ENCODE peak calls at places on chromosomes 12 and 14, in five cellular contexts. V is upper lobe of right lung, R is stomach, O is mesenchymal stem cell, A is heart left ventricle. N is an unnamed sample. For H3K27me3, the result is how much of the 10 kb centered on the place peaks cover.

GRCh38 chr12:69024413-69024812 is 91.4 kb upstream of the CPM start:
- DNase-seq in V (peak), R (peak), O (no peak), A (no peak), N (peak)

GRCh38 chr12:56834886-56835285 is 71.8 kb downstream of the HSD17B6 start:
- DNase-seq in V (no peak), R (no peak), O (no peak), A (no peak), N (no peak)

GRCh38 chr12:115140981-115141380 is 457.0 kb upstream of the TBX3 start:
- DNase-seq in V (no peak), R (no peak), O (no peak), A (no peak), N (no peak)

GRCh38 chr12:46455648-46456352 is 83.2 kb upstream of the SLC38A2 start:
- DNase-seq in V (no peak), R (peak), O (no peak), A (no peak), N (no peak)

GRCh38 chr12:67893003-67893402 is 96.2 kb upstream of the IFNG-AS1 start:
- DNase-seq in V (no peak), R (no peak), O (no peak), A (no peak), N (no peak)

GRCh38 chr14:62957562-62957961 is 87.7 kb downstream of the KCNH5 start:
- DNase-seq in V (no peak), R (no peak), O (peak), A (no peak), N (peak)

GRCh38 chr12:7966558-7966957 is 30.6 kb upstream of the SLC2A3 start:
- DNase-seq in V (peak), R (no peak), O (no peak), A (no peak), N (peak)

GRCh38 chr12:93664573-93665138 is 12.5 kb upstream of the CRADD start:
- DNase-seq in V (no peak), R (no peak), O (peak), A (no peak), N (peak)

GRCh38 chr14:54025661-54026060 is 69.0 kb upstream of the BMP4 start:
- DNase-seq in V (no peak), R (no peak), O (peak), A (no peak), N (peak)

GRCh38 chr12:95863337-95863736 is 4.6 kb downstream of the SNRPF start:
- DNase-seq in V (no peak), R (no peak), O (no peak), A (no peak), N (no peak)

GRCh38 chr12:11543513-11544168 is 105.8 kb upstream of the ETV6 start:
- DNase-seq in V (no peak), R (no peak), O (peak), A (no peak), N (no peak)

GRCh38 chr12:126337556-126337955 is 1272.3 kb downstream of the AACS start:
- DNase-seq in V (no peak), R (no peak), O (no peak), A (no peak), N (peak)

GRCh38 chr12:32051511-32052299 is 54.9 kb upstream of the BICD1 start:
- DNase-seq in V (no peak), R (no peak), O (peak), A (no peak), N (peak)

GRCh38 chr14:98931911-98932310 is 340.1 kb downstream of the BCL11B start:
- DNase-seq in V (no peak), R (peak), O (no peak), A (no peak), N (no peak)

GRCh38 chr12:116820077-116820656 is 61.1 kb downstream of the HRK start:
- DNase-seq in V (no peak), R (no peak), O (peak), A (no peak), N (no peak)

GRCh38 chr12:14693116-14693515 is 3.3 kb downstream of the GUCY2C start:
- DNase-seq in V (no peak), R (no peak), O (no peak), A (no peak), N (no peak)

GRCh38 chr14:102795060-102795925 is 18.0 kb downstream of the TRAF3 start:
- DNase-seq in V (no peak), R (peak), O (peak), A (peak), N (peak)

GRCh38 chr12:13196302-13196921 is at the start of gene EMP1:
- DNase-seq in V (peak), R (peak), O (peak), A (peak), N (peak)

GRCh38 chr12:99529966-99530365 is 117.6 kb upstream of the GARIN6 start:
- DNase-seq in V (no peak), R (no peak), O (peak), A (no peak), N (no peak)

GRCh38 chr12:43669373-43669772 is 89.2 kb downstream of the PUS7L start:
- DNase-seq in V (no peak), R (no peak), O (no peak), A (no peak), N (no peak)

GRCh38 chr14:53011053-53011462 is 60.2 kb upstream of the FERMT2 start:
- DNase-seq in V (no peak), R (peak), O (peak), A (peak), N (peak)

GRCh38 chr14:55416866-55417265 is 5.2 kb upstream of the ATG14 start:
- DNase-seq in V (no peak), R (no peak), O (peak), A (no peak), N (peak)

GRCh38 chr14:81245771-81246170 is 25.0 kb upstream of the GTF2A1 start:
- DNase-seq in V (no peak), R (no peak), O (no peak), A (no peak), N (no peak)

GRCh38 chr12:62715086-62715786 is 219.7 kb downstream of the PPM1H start:
- DNase-seq in V (no peak), R (no peak), O (no peak), A (no peak), N (peak)

GRCh38 chr12:6700646-6701051 is at the start of gene PIANP:
- DNase-seq in V (peak), R (peak), O (peak), A (no peak), N (peak)
- H3K27me3 ChIP-seq in V (half or more), R (under half), O (under half), A (half or more), N (under half)

GRCh38 chr12:92621833-92622232 is 81.0 kb upstream of the PLEKHG7 start:
- DNase-seq in V (no peak), R (no peak), O (no peak), A (no peak), N (no peak)
- H3K4me3 ChIP-seq in V (no peak), R (no peak), O (no peak), A (no peak), N (no peak)

DNA sequence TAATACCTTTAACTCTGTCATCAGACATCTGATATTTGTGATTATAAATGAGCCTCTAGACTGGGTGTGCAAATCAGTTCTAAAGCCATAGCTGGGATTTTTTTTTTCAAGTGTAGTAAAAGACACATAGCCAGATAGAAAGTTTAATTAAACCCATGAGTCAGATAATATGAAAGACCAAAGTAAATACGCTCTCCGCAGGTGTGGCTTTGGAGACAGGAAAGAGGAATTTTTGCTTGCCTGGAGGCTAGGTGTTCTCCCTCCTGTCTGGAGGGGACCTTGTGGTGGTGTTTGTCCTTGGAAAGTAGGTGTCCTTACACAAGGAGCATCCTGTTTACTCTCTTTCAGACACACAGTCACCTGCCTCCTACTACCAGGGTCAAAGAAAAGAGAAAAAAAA is 61.0 kb downstream of the GALNT8 start:
- DNase-seq in V (no peak), R (no peak), O (no peak), A (no peak), N (no peak)
- H3K27me3 ChIP-seq in V (under half), R (under half), O (under half), A (under half), N (under half)

GRCh38 chr12:120225200-120225558 is 24.3 kb upstream of the RPLP0 start:
- DNase-seq in V (no peak), R (no peak), O (no peak), A (no peak), N (no peak)

GRCh38 chr12:120224304-120225199 is 23.6 kb upstream of the RPLP0 start:
- DNase-seq in V (peak), R (peak), O (no peak), A (peak), N (no peak)

GRCh38 chr12:120221576-120221900 is 20.6 kb upstream of the RPLP0 start:
- DNase-seq in V (no peak), R (no peak), O (no peak), A (no peak), N (no peak)

GRCh38 chr12:120222288-120222832 is 21.4 kb upstream of the RPLP0 start:
- DNase-seq in V (no peak), R (no peak), O (no peak), A (no peak), N (no peak)

GRCh38 chr12:120223458-120224303 is 22.8 kb upstream of the RPLP0 start:
- DNase-seq in V (no peak), R (no peak), O (no peak), A (no peak), N (no peak)
- H3K4me3 ChIP-seq in V (peak), R (peak), O (peak), A (no peak), N (no peak)

DNA sequence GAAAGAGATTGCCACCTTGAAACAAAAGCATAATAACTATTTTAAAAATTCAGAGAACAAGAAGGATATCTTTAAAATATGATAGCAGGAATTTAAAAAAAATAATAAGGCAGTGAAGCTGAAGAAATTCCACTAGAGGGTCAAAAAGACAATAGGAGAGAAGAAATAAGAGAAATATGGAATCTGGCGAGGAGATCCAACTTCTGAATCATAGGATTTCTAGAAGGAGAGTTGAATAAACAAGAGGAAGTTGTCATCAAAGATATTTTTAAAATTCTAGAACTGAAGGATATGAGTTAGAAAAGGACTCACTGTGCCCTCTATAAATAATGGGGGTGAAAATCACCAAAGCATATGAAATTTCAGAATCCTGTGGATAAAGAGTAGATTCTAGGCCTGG is 26.8 kb upstream of the TOMM20L start:
- DNase-seq in V (no peak), R (no peak), O (no peak), A (no peak), N (no peak)
- H3K27me3 ChIP-seq in V (under half), R (under half), O (under half), A (under half), N (under half)

DNA sequence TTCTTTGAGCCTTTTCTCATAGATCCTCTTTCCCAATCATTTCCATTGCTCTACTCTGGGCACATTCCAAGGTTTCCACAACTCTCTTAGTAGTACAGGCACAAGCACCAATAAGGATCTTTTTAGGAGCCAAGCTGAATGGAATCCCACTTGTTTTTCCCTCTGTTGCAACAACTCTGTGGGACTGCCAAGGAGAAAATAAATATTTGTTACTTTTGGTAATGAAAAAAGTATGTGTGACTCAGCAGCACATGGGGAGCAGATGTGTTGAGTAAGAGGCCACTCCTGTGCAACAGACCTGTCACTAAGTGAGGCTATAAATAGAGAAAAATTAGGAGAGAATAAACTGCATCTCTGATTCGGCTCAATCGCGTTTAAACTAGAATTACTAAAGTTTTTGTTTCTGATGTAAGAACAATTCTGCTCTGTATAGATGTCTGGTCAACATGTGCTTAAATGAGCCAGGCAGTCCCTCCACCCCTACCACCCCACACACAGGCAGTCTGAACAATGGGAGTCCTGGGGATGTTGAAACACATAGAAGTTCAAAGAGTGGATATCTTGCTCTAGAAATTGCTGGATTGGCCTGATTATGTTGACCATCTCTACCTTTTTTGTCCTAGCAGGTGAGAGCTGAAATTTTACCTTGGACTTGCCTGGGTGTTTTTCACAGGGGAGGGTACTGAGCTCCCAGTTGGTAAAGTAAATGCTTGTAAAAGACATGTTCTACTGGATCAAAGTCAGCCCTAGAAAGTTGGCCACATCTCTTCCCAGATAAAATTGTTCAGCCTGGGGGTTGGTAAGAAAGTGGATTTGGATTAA is 244.3 kb upstream of the NOVA1 start:
- DNase-seq in V (no peak), R (peak), O (peak), A (peak), N (peak)
- H3K4me3 ChIP-seq in V (no peak), R (no peak), O (peak), A (no peak), N (no peak)

DNA sequence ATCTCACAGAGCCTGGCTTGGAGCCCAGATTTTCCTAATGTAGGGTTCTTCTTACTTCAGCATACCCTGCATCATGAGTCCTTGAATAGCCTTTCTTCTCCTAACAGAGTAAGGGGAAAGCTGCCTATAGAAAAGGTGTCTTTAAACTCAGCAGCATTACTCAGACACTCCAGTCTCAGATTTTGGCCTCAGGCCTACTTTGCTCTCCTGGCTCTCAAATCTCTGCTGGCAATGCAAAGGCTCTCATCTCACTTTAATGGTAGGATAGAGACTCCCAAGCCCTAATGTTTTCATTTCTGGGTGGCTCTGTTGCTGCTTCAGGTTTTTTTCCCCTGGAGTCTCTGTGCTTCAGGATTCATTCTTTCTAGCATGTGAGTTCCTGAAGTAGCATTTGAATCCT is 9.1 kb upstream of the NKX2-8 start:
- DNase-seq in V (no peak), R (no peak), O (no peak), A (no peak), N (no peak)
- H3K27me3 ChIP-seq in V (under half), R (under half), O (half or more), A (half or more), N (under half)

DNA sequence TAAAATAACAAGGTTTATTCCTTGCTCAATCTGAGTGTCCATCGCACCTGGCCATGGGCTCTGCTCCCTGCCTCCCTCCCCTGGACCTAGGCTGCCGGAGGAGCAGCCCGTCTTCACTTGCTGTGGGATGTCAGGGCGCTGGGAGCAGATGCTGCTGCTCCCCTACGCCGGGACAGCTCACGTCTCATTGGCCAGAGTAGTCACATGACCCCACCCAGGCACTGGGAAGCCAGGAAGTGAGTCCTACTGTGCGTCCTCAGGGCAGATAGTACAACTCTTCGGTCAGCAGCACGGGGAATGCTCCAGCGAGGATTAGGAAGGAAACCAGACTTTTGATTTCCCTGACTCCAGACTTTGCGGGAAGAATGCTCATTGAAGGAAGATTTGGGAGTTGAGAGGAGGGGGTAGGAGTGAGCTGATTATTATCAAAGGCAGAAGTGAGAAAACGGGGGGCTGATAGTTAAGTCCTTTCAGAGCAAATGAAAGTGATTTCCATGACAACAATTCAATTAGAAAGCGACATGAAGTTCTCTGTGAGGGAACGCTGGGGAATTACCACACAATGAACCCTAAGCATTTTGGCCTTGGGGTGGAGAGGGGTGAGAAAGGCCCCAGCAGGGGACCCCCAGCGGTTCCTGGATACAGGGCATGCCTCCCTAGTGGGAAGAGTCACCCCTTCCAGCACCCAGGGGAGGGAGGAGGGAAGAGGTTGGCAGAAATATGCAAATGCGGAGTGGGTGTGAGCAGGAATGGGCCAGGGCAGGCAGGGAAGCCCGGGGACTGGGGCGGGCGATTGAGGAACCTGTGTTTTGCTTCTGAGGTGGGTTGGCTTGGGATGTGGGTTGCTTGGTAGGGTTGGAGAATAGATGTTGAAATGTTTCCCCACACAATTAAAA is 215.5 kb downstream of the AACS start:
- DNase-seq in V (no peak), R (no peak), O (no peak), A (no peak), N (peak)
- H3K4me3 ChIP-seq in V (no peak), R (no peak), O (no peak), A (no peak), N (no peak)